ENCODE peak calls at places on chromosomes 12 and 14, in seven cellular contexts. M is IMR-90, Z is neuronal stem cell, K is mesendoderm, B is H9, H is trophoblast cell, E is H1. Y is an unnamed sample.

GRCh38 chr12:93567174-93567573 is 5.3 kb upstream of the SOCS2 start:
- DNase-seq in Z (no peak), B (no peak), H (no peak), E (no peak), K (no peak), M (no peak), Y (no peak)

GRCh38 chr14:35814371-35815005 is 5.4 kb upstream of the RALGAPA1 start:
- DNase-seq in E (peak; percentile 91), B (peak; percentile 68), K (peak; percentile 68), Z (peak; percentile 49), M (peak; percentile 40), H (peak; percentile 40), Y (peak; percentile 68)

GRCh38 chr12:46908236-46908935 is 82.6 kb upstream of the SLC38A4 start:
- DNase-seq in M (peak; percentile 34), H (peak; percentile 8), K (peak; percentile 3), E (no peak), B (no peak), Z (no peak), Y (peak; percentile 33)

GRCh38 chr12:115416869-115417268 is 732.9 kb upstream of the TBX3 start:
- DNase-seq in M (no peak), Z (no peak), H (no peak), K (no peak), B (no peak), E (no peak), Y (no peak)

GRCh38 chr14:103562135-103562384 is 397 bp downstream of the BAG5 start:
- DNase-seq in E (no peak), Z (no peak), K (no peak), H (no peak), M (no peak), B (no peak), Y (no peak)

GRCh38 chr14:94509356-94509755 is at the start of gene SERPINA12:
- DNase-seq in M (no peak), K (no peak), E (no peak), Z (no peak), B (no peak), H (no peak), Y (no peak)

GRCh38 chr12:5817246-5817645 is 127.8 kb downstream of the ANO2 start:
- DNase-seq in Z (no peak), B (no peak), E (no peak), K (no peak), M (no peak), H (no peak), Y (no peak)

GRCh38 chr12:44544018-44544417 is 332.1 kb downstream of the NELL2 start:
- DNase-seq in E (no peak), K (no peak), B (no peak), Z (no peak), H (no peak), M (no peak), Y (no peak)

GRCh38 chr14:68124885-68125731 is 305.5 kb downstream of the RAD51B start:
- DNase-seq in E (no peak), M (peak; percentile 75), K (peak; percentile 53), B (no peak), H (peak; percentile 49), Z (no peak), Y (peak; percentile 71)

GRCh38 chr12:76311796-76312195 is 36.4 kb downstream of the BBS10 start:
- DNase-seq in B (no peak), Z (no peak), M (peak; percentile 51), E (no peak), K (no peak), H (no peak), Y (peak; percentile 42)

GRCh38 chr14:103023881-103024473 is 33.4 kb downstream of the CDC42BPB start:
- DNase-seq in K (peak; percentile 25), E (no peak), Z (no peak), B (no peak), M (peak; percentile 91), H (no peak), Y (peak; percentile 94)

GRCh38 chr12:13161172-13161571 is 35.4 kb upstream of the EMP1 start:
- DNase-seq in H (no peak), B (no peak), M (no peak), K (no peak), E (no peak), Z (no peak), Y (no peak)

GRCh38 chr14:69675877-69676416 is 64.6 kb downstream of the SUSD6 start:
- DNase-seq in E (no peak), M (no peak), H (no peak), Z (no peak), K (no peak), B (no peak), Y (no peak)

GRCh38 chr14:52917732-52918131 is 33.1 kb downstream of the FERMT2 start:
- DNase-seq in K (no peak), Z (no peak), H (no peak), B (no peak), E (no peak), M (no peak), Y (no peak)

GRCh38 chr14:96811265-96811664 is 14.1 kb downstream of the VRK1 start:
- DNase-seq in B (no peak), E (no peak), M (peak; percentile 82), Z (no peak), K (no peak), H (no peak), Y (no peak)

GRCh38 chr12:63018273-63018672 is 83.3 kb upstream of the PPM1H start:
- DNase-seq in B (no peak), Z (no peak), H (no peak), E (no peak), M (no peak), K (no peak), Y (no peak)

GRCh38 chr12:50677858-50678257 is 86.0 kb upstream of the ATF1 start:
- DNase-seq in M (peak; percentile 57), K (no peak), Z (no peak), H (no peak), E (no peak), B (no peak), Y (no peak)

GRCh38 chr12:57552692-57553321 is 3.0 kb downstream of the KIF5A start:
- DNase-seq in B (no peak), Z (no peak), M (peak; percentile 36), E (no peak), K (no peak), H (no peak), Y (peak; percentile 78)

GRCh38 chr12:118544569-118544968 is 168.2 kb downstream of the SUDS3 start:
- DNase-seq in H (peak; percentile 55), K (peak; percentile 17), B (peak; percentile 8), M (peak; percentile 11), Z (no peak), E (no peak), Y (peak; percentile 45)

GRCh38 chr14:44528180-44528579 is 21.1 kb upstream of the FSCB start:
- DNase-seq in M (no peak), H (no peak), K (no peak), B (no peak), E (no peak), Z (no peak), Y (no peak)

GRCh38 chr12:122886851-122887816 is 8.8 kb downstream of the VPS37B start:
- DNase-seq in Z (no peak), M (peak; percentile 76), H (peak; percentile 37), B (no peak), K (no peak), E (no peak), Y (peak; percentile 72)

GRCh38 chr12:91743727-91744126 is 401.9 kb downstream of the BTG1 start:
- DNase-seq in K (no peak), E (no peak), B (no peak), H (no peak), M (no peak), Z (no peak), Y (no peak)

GRCh38 chr12:4287325-4288290 is 14.0 kb downstream of the CCND2 start:
- DNase-seq in M (no peak), H (no peak), E (no peak), B (no peak), Z (no peak), K (no peak), Y (no peak)

GRCh38 chr12:14665354-14666348 is 30.7 kb downstream of the GUCY2C start:
- DNase-seq in H (peak; percentile 3), B (peak; percentile 90), E (peak; percentile 51), Z (no peak), M (no peak), K (peak; percentile 32), Y (no peak)

DNA sequence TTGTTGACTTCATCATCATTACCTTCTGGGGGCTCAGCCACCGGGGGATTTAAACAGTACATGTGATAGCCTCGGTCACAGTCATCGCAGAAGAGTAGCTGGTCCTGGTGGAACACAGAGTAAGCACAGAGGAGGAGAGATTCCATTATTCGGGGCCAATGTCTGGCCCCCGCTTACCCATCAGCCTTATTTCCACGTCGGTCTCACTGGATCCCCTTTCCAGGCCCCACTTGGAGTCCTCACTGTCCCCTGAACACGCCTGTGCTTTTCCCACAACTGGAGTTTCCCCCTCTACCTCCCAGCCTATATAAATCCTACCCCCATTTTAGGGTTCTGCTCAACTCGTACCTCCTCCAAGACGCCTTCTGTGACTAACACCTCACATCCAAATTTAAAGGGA is 274.0 kb downstream of the DPF3 start:
- DNase-seq in M (no peak), H (no peak), K (no peak), E (peak; percentile 14), Z (no peak), B (no peak), Y (no peak)
- H3K4ac ChIP-seq in M (peak overlapping the region; percentile 4), H (no peak overlapping the region), K (no peak overlapping the region), E (no peak overlapping the region), Z (no peak overlapping the region), B (no peak overlapping the region), Y (no peak overlapping the region)

GRCh38 chr12:639988-640387 is 23.3 kb downstream of the NINJ2 start:
- DNase-seq in H (no peak), K (no peak), M (no peak), B (no peak), Z (no peak), E (no peak), Y (no peak)
- H3K4ac ChIP-seq in H (no peak overlapping the region), K (no peak overlapping the region), M (no peak overlapping the region), B (no peak overlapping the region), Z (no peak overlapping the region), E (no peak overlapping the region), Y (no peak overlapping the region)

GRCh38 chr12:124437121-124437520 is 130.3 kb downstream of the NCOR2 start:
- DNase-seq in Z (no peak), B (no peak), E (no peak), M (no peak), K (no peak), H (no peak), Y (no peak)
- H3K4ac ChIP-seq in Z (no peak overlapping the region), B (no peak overlapping the region), E (no peak overlapping the region), M (no peak overlapping the region), K (no peak overlapping the region), H (no peak overlapping the region), Y (peak overlapping the region; percentile 30)

GRCh38 chr12:128767518-128767917 is 56.2 kb downstream of the SLC15A4 start:
- DNase-seq in M (no peak), H (no peak), B (no peak), K (no peak), Z (no peak), E (no peak), Y (no peak)

GRCh38 chr12:128766738-128767501 is 56.8 kb downstream of the SLC15A4 start:
- DNase-seq in K (no peak), B (no peak), M (no peak), E (no peak), H (no peak), Z (no peak), Y (no peak)

GRCh38 chr12:128771681-128772080 is 52.1 kb downstream of the SLC15A4 start:
- DNase-seq in H (no peak), Z (no peak), E (no peak), B (no peak), M (peak; percentile 4), K (no peak), Y (no peak)

DNA sequence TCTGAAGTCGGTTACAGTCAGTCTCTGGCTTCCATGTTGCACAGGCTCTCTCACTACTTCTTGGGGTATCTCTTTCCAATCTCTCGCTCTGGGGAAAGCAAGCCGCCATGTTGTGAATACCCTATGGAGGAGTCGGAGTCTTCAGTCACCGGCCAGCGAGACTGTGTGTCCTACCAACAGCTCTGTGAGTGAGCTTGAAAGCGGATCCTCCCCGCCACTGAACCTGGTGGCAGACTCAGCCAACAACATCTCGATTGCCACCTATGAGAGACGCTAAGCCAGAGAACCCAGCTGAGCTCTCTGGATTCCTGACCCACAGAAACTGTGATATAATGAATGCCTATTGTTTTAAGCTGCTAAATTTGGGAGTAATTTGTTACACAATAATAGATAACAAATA is 51.5 kb downstream of the SLC15A4 start:
- DNase-seq in E (no peak), H (no peak), M (no peak), B (no peak), K (no peak), Z (no peak), Y (no peak)
- H3K4ac ChIP-seq in E (no peak overlapping the region), H (no peak overlapping the region), M (no peak overlapping the region), B (no peak overlapping the region), K (no peak overlapping the region), Z (no peak overlapping the region), Y (no peak overlapping the region)

Y was measured in mesenchymal stem cell.